ENCODE peak calls at places on chromosomes 16 and 17, in five cellular contexts. N, E, J, H and M are unnamed samples.

GRCh38 chr17:21687136-21687953 is 5.0 kb upstream of the KCNJ18 start:
- DNase-seq in N (no peak), E (no peak), J (no peak), H (peak; percentile 54), M (no peak)

GRCh38 chr16:53620476-53620875 is 83.2 kb downstream of the RPGRIP1L start:
- DNase-seq in N (no peak), E (no peak), J (no peak), H (no peak), M (no peak)

GRCh38 chr16:48608871-48609452 is 1.0 kb downstream of the N4BP1 start:
- DNase-seq in N (no peak), E (no peak), J (no peak), H (no peak), M (no peak)

GRCh38 chr16:49698416-49698815 is 157.5 kb downstream of the ZNF423 start:
- DNase-seq in N (no peak), E (no peak), J (no peak), H (no peak), M (peak; percentile 81)

GRCh38 chr16:58842156-58842555 is 108.0 kb upstream of the GOT2 start:
- DNase-seq in N (no peak), E (no peak), J (no peak), H (no peak), M (no peak)

GRCh38 chr17:71084219-71084618 is 914.9 kb downstream of the KCNJ2 start:
- DNase-seq in N (no peak), E (peak; percentile 16), J (no peak), H (no peak), M (no peak)

GRCh38 chr17:40329981-40330794 is 21.2 kb downstream of the RARA start:
- DNase-seq in N (no peak), E (no peak), J (no peak), H (peak; percentile 92), M (no peak)

GRCh38 chr17:54902611-54903010 is 2.0 kb downstream of the TOM1L1 start:
- DNase-seq in N (no peak), E (no peak), J (no peak), H (no peak), M (no peak)

GRCh38 chr17:66988069-66988798 is 23.7 kb downstream of the CACNG4 start:
- DNase-seq in N (no peak), E (no peak), J (no peak), H (no peak), M (no peak)

GRCh38 chr16:49096191-49096945 is 185.3 kb downstream of the CBLN1 start:
- DNase-seq in N (no peak), E (no peak), J (no peak), H (no peak), M (no peak)

GRCh38 chr16:28977703-28978641 is 3.4 kb downstream of the SPNS1 start:
- DNase-seq in N (no peak), E (no peak), J (no peak), H (no peak), M (no peak)

GRCh38 chr17:58224315-58224714 is 5.3 kb upstream of the MKS1 start:
- DNase-seq in N (peak; percentile 63), E (peak; percentile 34), J (no peak), H (no peak), M (no peak)

GRCh38 chr17:32259596-32259995 is 6.0 kb upstream of the RHBDL3 start:
- DNase-seq in N (no peak), E (peak; percentile 63), J (no peak), H (no peak), M (no peak)

GRCh38 chr17:56478836-56479447 is 114.6 kb upstream of the NOG start:
- DNase-seq in N (no peak), E (peak; percentile 9), J (no peak), H (no peak), M (no peak)

GRCh38 chr17:58189436-58190146 is 2.9 kb upstream of the EPX start:
- DNase-seq in N (peak; percentile 19), E (peak; percentile 80), J (peak; percentile 58), H (no peak), M (peak; percentile 86)

GRCh38 chr17:78001612-78002011 is 43.1 kb downstream of the TNRC6C start:
- DNase-seq in N (no peak), E (no peak), J (no peak), H (no peak), M (no peak)

GRCh38 chr16:10206215-10206614 is 24.0 kb upstream of the GRIN2A start:
- DNase-seq in N (no peak), E (no peak), J (no peak), H (no peak), M (no peak)

GRCh38 chr16:4933871-4934395 is 3.0 kb downstream of the PPL start:
- DNase-seq in N (no peak), E (no peak), J (no peak), H (no peak), M (no peak)

GRCh38 chr17:41160648-41161047 is at the start of gene KRTAP4-4:
- DNase-seq in N (no peak), E (no peak), J (no peak), H (no peak), M (no peak)

GRCh38 chr16:3152022-3152272 is 17.1 kb downstream of the ZNF213 start:
- DNase-seq in N (no peak), E (no peak), J (no peak), H (peak; percentile 50), M (peak; percentile 69)

GRCh38 chr17:19357351-19358140 is 5.0 kb downstream of the B9D1 start:
- DNase-seq in N (no peak), E (no peak), J (no peak), H (peak; percentile 21), M (peak; percentile 23)

GRCh38 chr17:65292430-65292829 is 155.3 kb downstream of the RGS9 start:
- DNase-seq in N (no peak), E (no peak), J (no peak), H (no peak), M (no peak)

GRCh38 chr16:66127459-66128362 is 238.8 kb upstream of the CDH5 start:
- DNase-seq in N (no peak), E (no peak), J (peak; percentile 21), H (no peak), M (no peak)

GRCh38 chr17:64081802-64082799 is 47.8 kb downstream of the ERN1 start:
- DNase-seq in N (peak; percentile 66), E (peak; percentile 33), J (no peak), H (no peak), M (no peak)

GRCh38 chr16:30114411-30114810 is 1.1 kb upstream of the GDPD3 start:
- DNase-seq in N (no peak), E (no peak), J (no peak), H (no peak), M (no peak)

GRCh38 chr17:30173649-30174048 is 57.0 kb downstream of the NSRP1 start:
- DNase-seq in N (no peak), E (no peak), J (no peak), H (no peak), M (no peak)

GRCh38 chr16:88651276-88651988 is 579 bp upstream of the CYBA start:
- DNase-seq in N (peak; percentile 62), E (peak; percentile 56), J (peak; percentile 57), H (no peak), M (peak; percentile 77)

GRCh38 chr17:81910840-81911276 is 341 bp downstream of the PCYT2 start:
- DNase-seq in N (no peak), E (no peak), J (peak; percentile 47), H (peak; percentile 88), M (no peak)

GRCh38 chr17:249236-249993 is 68.0 kb upstream of the DOC2B start:
- DNase-seq in N (no peak), E (no peak), J (no peak), H (peak; percentile 34), M (no peak)

GRCh38 chr17:9436629-9437028 is 139.0 kb downstream of the STX8 start:
- DNase-seq in N (no peak), E (no peak), J (no peak), H (no peak), M (no peak)

GRCh38 chr17:27634781-27635180 is 3.8 kb downstream of the LGALS9 start:
- DNase-seq in N (no peak), E (no peak), J (no peak), H (no peak), M (no peak)

GRCh38 chr17:79742589-79742918 is 11.8 kb downstream of the ENPP7 start:
- DNase-seq in N (no peak), E (no peak), J (no peak), H (no peak), M (no peak)

GRCh38 chr17:79741751-79742588 is 11.2 kb downstream of the ENPP7 start:
- DNase-seq in N (no peak), E (peak; percentile 26), J (peak; percentile 73), H (peak; percentile 92), M (peak; percentile 91)

GRCh38 chr17:79740413-79740812 is 9.7 kb downstream of the ENPP7 start:
- DNase-seq in N (no peak), E (no peak), J (no peak), H (no peak), M (no peak)

GRCh38 chr17:79742951-79743476 is 12.3 kb downstream of the ENPP7 start:
- DNase-seq in N (no peak), E (no peak), J (no peak), H (peak; percentile 62), M (no peak)

GRCh38 chr17:79741401-79741750 is 10.6 kb downstream of the ENPP7 start:
- DNase-seq in N (no peak), E (no peak), J (no peak), H (no peak), M (no peak)
- H3K27me3 ChIP-seq in N (peaks cover 49% of the 10 kb centered on the region), E (peaks cover 21% of the 10 kb centered on the region), J (peaks cover 15% of the 10 kb centered on the region), H (no peaks in the 10 kb centered on the region), M (no peaks in the 10 kb centered on the region)

GRCh38 chr16:55657616-55658015 is 1.8 kb downstream of the SLC6A2 start:
- DNase-seq in N (no peak), E (no peak), J (no peak), H (no peak), M (no peak)
- H3K27me3 ChIP-seq in N (peaks cover 33% of the 10 kb centered on the region), E (peaks cover 34% of the 10 kb centered on the region), J (peaks cover 14% of the 10 kb centered on the region), H (peaks cover 29% of the 10 kb centered on the region), M (peaks cover 2% of the 10 kb centered on the region)

DNA sequence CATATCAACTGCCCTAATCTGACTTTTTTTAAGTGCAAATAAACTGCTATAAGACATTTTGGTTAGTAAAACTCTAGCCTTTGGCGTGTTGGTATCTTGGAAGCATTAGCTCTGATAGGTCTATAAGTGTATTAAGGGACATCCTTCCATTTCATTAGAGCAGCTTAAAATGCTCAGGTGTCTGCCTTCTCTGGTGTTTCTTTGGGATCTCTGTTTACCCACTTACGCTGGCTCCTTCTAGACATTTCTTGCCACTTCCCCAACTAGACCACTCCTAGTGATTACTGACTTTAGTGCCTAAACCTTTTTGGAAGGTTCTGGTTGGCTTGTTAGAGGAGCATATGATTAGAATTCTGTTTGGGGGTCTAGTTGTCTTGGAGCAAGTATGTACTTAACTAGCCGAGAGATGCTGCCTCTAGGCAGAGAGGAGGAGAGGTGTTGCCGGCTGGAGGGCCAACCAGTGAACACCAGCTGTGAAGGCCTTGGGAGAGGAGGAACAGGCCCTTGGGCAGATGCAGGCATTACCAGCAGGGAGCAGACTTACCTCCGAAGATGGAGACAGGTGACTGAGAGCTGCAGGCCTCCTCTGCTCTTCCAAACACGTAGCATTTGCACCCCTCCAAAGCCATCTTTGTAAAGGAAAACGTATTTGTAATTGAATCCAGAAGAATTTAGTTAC is 15.2 kb upstream of the CLEC18C start:
- DNase-seq in N (no peak), E (no peak), J (no peak), H (peak; percentile 25), M (no peak)
- H3K27me3 ChIP-seq in N (no peaks in the 10 kb centered on the region), E (no peaks in the 10 kb centered on the region), J (no peaks in the 10 kb centered on the region), H (no peaks in the 10 kb centered on the region), M (no peaks in the 10 kb centered on the region)

GRCh38 chr16:86846136-86846535 is 267.8 kb downstream of the FOXL1 start:
- DNase-seq in N (no peak), E (peak; percentile 33), J (no peak), H (no peak), M (no peak)

GRCh38 chr16:86844691-86845090 is 266.3 kb downstream of the FOXL1 start:
- DNase-seq in N (no peak), E (no peak), J (no peak), H (no peak), M (no peak)

GRCh38 chr16:86848821-86849220 is 270.5 kb downstream of the FOXL1 start:
- DNase-seq in N (no peak), E (peak; percentile 36), J (no peak), H (no peak), M (no peak)

GRCh38 chr16:86843812-86844211 is 265.5 kb downstream of the FOXL1 start:
- DNase-seq in N (no peak), E (no peak), J (no peak), H (no peak), M (no peak)
- H3K27me3 ChIP-seq in N (peaks cover 5% of the 10 kb centered on the region), E (no peaks in the 10 kb centered on the region), J (no peaks in the 10 kb centered on the region), H (no peaks in the 10 kb centered on the region), M (no peaks in the 10 kb centered on the region)